ENCODE peak calls at places on chromosomes 11 and 22, in eight cellular contexts. K, W, R, I, D, V, L and T are unnamed samples.
A peak's percentile ranks its signal among the peaks of the same experiment; 100 is the strongest.

GRCh38 chr22:48890693-48891554 is 936.7 kb downstream of the BRD1 start:
- DNase-seq in K (no peak), W (no peak), R (no peak), I (no peak), D (no peak), V (no peak), L (no peak), T (no peak)

GRCh38 chr11:83933008-83933407 is 646.8 kb upstream of the CCDC90B start:
- DNase-seq in K (no peak), W (no peak), R (no peak), I (no peak), D (no peak), V (no peak), L (no peak), T (no peak)

GRCh38 chr22:21624880-21625791 is 4.7 kb downstream of the YDJC start:
- DNase-seq in K (peak; percentile 84), W (no peak), R (no peak), I (no peak), D (no peak), V (no peak), L (no peak), T (no peak)

GRCh38 chr11:102276302-102277182 is 40.7 kb upstream of the BIRC3 start:
- DNase-seq in K (no peak), W (no peak), R (no peak), I (no peak), D (no peak), V (peak; percentile 34), L (no peak), T (no peak)

GRCh38 chr11:94169516-94169915 is 40.9 kb downstream of the PANX1 start:
- DNase-seq in K (no peak), W (no peak), R (no peak), I (no peak), D (no peak), V (no peak), L (no peak), T (no peak)

GRCh38 chr22:19232620-19233019 is 54.1 kb upstream of the SLC25A1 start:
- DNase-seq in K (no peak), W (no peak), R (no peak), I (no peak), D (no peak), V (no peak), L (no peak), T (no peak)

GRCh38 chr11:65953471-65953870 is 8.1 kb upstream of the SART1 start:
- DNase-seq in K (no peak), W (no peak), R (no peak), I (no peak), D (no peak), V (no peak), L (no peak), T (no peak)

GRCh38 chr11:64935634-64936081 is at the start of gene GPHA2:
- DNase-seq in K (no peak), W (no peak), R (no peak), I (peak; percentile 91), D (no peak), V (no peak), L (no peak), T (no peak)

GRCh38 chr11:70826950-70827349 is 425.4 kb downstream of the SHANK2 start:
- DNase-seq in K (no peak), W (no peak), R (no peak), I (no peak), D (no peak), V (no peak), L (no peak), T (no peak)

GRCh38 chr11:64753380-64754123 is 6.2 kb downstream of the PYGM start:
- DNase-seq in K (no peak), W (no peak), R (no peak), I (peak; percentile 67), D (no peak), V (no peak), L (no peak), T (no peak)

GRCh38 chr22:23183107-23183698 is 2.9 kb downstream of the BCR start:
- DNase-seq in K (no peak), W (peak; percentile 49), R (no peak), I (peak; percentile 79), D (no peak), V (no peak), L (no peak), T (no peak)

GRCh38 chr22:38707346-38707745 is 1.6 kb downstream of the GTPBP1 start:
- DNase-seq in K (peak; percentile 66), W (no peak), R (no peak), I (no peak), D (peak; percentile 27), V (no peak), L (no peak), T (no peak)

GRCh38 chr22:46043816-46044717 is 67.1 kb upstream of the WNT7B start:
- DNase-seq in K (no peak), W (peak; percentile 42), R (no peak), I (peak; percentile 72), D (peak; percentile 54), V (no peak), L (no peak), T (no peak)

GRCh38 chr11:2512431-2513407 is 67.9 kb downstream of the KCNQ1 start:
- DNase-seq in K (no peak), W (no peak), R (peak; percentile 2), I (peak; percentile 19), D (no peak), V (no peak), L (no peak), T (no peak)

GRCh38 chr11:111460340-111460739 is 51.8 kb downstream of the BTG4 start:
- DNase-seq in K (no peak), W (no peak), R (no peak), I (no peak), D (no peak), V (no peak), L (no peak), T (no peak)

GRCh38 chr11:124970925-124971324 is 16.9 kb downstream of the CCDC15 start:
- DNase-seq in K (peak; percentile 38), W (no peak), R (no peak), I (peak; percentile 45), D (no peak), V (no peak), L (no peak), T (no peak)

GRCh38 chr11:87754685-87755084 is 420.6 kb downstream of the RAB38 start:
- DNase-seq in K (no peak), W (no peak), R (no peak), I (no peak), D (no peak), V (no peak), L (no peak), T (no peak)

GRCh38 chr11:5550440-5551095 is 2.2 kb upstream of the OR52H1 start:
- DNase-seq in K (no peak), W (no peak), R (no peak), I (no peak), D (no peak), V (peak; percentile 42), L (no peak), T (no peak)

GRCh38 chr22:48827904-48828555 is 999.6 kb downstream of the BRD1 start:
- DNase-seq in K (no peak), W (no peak), R (no peak), I (no peak), D (peak; percentile 16), V (no peak), L (no peak), T (no peak)

GRCh38 chr11:64152841-64153691 is 12.8 kb downstream of the MACROD1 start:
- DNase-seq in K (peak; percentile 51), W (peak; percentile 74), R (peak; percentile 52), I (peak; percentile 74), D (peak; percentile 42), V (no peak), L (no peak), T (peak; percentile 56)

GRCh38 chr11:2213890-2214526 is 42.4 kb upstream of the TH start:
- DNase-seq in K (no peak), W (no peak), R (no peak), I (no peak), D (no peak), V (no peak), L (no peak), T (no peak)

GRCh38 chr11:9774591-9775392 is 110.9 kb downstream of the SWAP70 start:
- DNase-seq in K (no peak), W (no peak), R (no peak), I (no peak), D (no peak), V (peak; percentile 98), L (no peak), T (no peak)

GRCh38 chr22:19448739-19449421 is 1.4 kb upstream of the C22orf39 start:
- DNase-seq in K (no peak), W (no peak), R (no peak), I (no peak), D (no peak), V (no peak), L (no peak), T (no peak)

GRCh38 chr11:111926505-111927391 is 8.0 kb downstream of the C11orf52 start:
- DNase-seq in K (peak; percentile 95), W (peak; percentile 99), R (peak; percentile 91), I (peak; percentile 98), D (peak; percentile 97), V (peak; percentile 78), L (peak; percentile 91), T (peak; percentile 94)

GRCh38 chr22:25027959-25028840 is 75.7 kb downstream of the KIAA1671 start:
- DNase-seq in K (no peak), W (peak; percentile 43), R (no peak), I (peak; percentile 76), D (no peak), V (no peak), L (no peak), T (no peak)

GRCh38 chr11:34825670-34826383 is 90.4 kb downstream of the APIP start:
- DNase-seq in K (no peak), W (no peak), R (no peak), I (no peak), D (peak; percentile 89), V (no peak), L (no peak), T (no peak)

GRCh38 chr11:11731311-11732083 is 109.7 kb upstream of the GALNT18 start:
- DNase-seq in K (no peak), W (no peak), R (no peak), I (no peak), D (no peak), V (peak; percentile 21), L (no peak), T (no peak)

GRCh38 chr22:30411780-30412179 is 13.8 kb upstream of the MTFP1 start:
- DNase-seq in K (no peak), W (no peak), R (no peak), I (no peak), D (no peak), V (no peak), L (no peak), T (no peak)

GRCh38 chr22:22818202-22818538 is 69.4 kb upstream of the IGLL5 start:
- DNase-seq in K (no peak), W (no peak), R (no peak), I (no peak), D (no peak), V (no peak), L (no peak), T (no peak)

GRCh38 chr11:96044311-96044710 is 120.4 kb upstream of the MTMR2 start:
- DNase-seq in K (no peak), W (no peak), R (no peak), I (no peak), D (no peak), V (no peak), L (no peak), T (no peak)

GRCh38 chr22:38314992-38315800 is 2.0 kb downstream of the CSNK1E start:
- DNase-seq in K (no peak), W (peak; percentile 78), R (no peak), I (no peak), D (no peak), V (no peak), L (no peak), T (no peak)